ENCODE peak calls at places on chromosome 21, in four cellular contexts. N is WTC11, H is K562, G is GM12878. K is an unnamed sample.

GRCh38 chr21:44273046-44273445 is 11.3 kb upstream of the DNMT3L start:
- DNase-seq in N (no peak), H (no peak), G (no peak), K (no peak)

GRCh38 chr21:29084372-29084771 is 10.9 kb upstream of the CCT8 start:
- DNase-seq in N (no peak), H (no peak), G (no peak), K (no peak)

GRCh38 chr21:40562603-40563002 is 284.4 kb downstream of the DSCAM start:
- DNase-seq in N (no peak), H (no peak), G (no peak), K (no peak)

GRCh38 chr21:41112740-41113692 is 54.9 kb upstream of the BACE2 start:
- DNase-seq in N (no peak), H (no peak), G (no peak), K (no peak)

GRCh38 chr21:29867796-29868195 is 72.0 kb downstream of the GRIK1 start:
- DNase-seq in N (no peak), H (no peak), G (no peak), K (no peak)

GRCh38 chr21:46048926-46049889 is 48.7 kb upstream of the COL6A2 start:
- DNase-seq in N (no peak), H (no peak), G (no peak), K (no peak)

GRCh38 chr21:45316871-45317400 is 29.2 kb upstream of the POFUT2 start:
- DNase-seq in N (no peak), H (no peak), G (no peak), K (no peak)

GRCh38 chr21:17462276-17462981 is 50.4 kb upstream of the CXADR start:
- DNase-seq in N (no peak), H (no peak), G (no peak), K (peak; percentile 98)

DNA sequence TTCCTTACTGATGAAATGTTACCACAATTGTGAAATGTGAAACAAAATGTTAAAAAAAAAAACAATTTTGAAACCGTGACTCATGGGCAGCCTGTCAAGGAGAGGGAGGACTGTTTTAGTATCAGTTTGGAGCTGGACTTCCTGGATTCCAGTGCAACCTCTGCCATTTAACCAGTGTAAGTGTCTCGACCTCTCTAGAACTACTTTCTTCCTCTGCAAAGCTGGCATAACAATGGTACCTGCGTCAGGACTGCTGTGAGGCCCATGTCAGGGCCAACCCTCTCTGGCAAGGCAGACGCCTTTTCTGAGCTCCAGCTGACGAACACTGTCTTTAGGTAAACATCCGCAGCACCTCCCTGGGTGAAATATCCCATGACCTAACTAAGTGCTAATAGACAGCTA is 20.9 kb downstream of the URB1 start:
- DNase-seq in N (no peak), H (no peak), G (no peak), K (no peak)
- TF ChIP-seq NR2C2 in N (no peak), H (no peak), G (no peak), K (no peak)

DNA sequence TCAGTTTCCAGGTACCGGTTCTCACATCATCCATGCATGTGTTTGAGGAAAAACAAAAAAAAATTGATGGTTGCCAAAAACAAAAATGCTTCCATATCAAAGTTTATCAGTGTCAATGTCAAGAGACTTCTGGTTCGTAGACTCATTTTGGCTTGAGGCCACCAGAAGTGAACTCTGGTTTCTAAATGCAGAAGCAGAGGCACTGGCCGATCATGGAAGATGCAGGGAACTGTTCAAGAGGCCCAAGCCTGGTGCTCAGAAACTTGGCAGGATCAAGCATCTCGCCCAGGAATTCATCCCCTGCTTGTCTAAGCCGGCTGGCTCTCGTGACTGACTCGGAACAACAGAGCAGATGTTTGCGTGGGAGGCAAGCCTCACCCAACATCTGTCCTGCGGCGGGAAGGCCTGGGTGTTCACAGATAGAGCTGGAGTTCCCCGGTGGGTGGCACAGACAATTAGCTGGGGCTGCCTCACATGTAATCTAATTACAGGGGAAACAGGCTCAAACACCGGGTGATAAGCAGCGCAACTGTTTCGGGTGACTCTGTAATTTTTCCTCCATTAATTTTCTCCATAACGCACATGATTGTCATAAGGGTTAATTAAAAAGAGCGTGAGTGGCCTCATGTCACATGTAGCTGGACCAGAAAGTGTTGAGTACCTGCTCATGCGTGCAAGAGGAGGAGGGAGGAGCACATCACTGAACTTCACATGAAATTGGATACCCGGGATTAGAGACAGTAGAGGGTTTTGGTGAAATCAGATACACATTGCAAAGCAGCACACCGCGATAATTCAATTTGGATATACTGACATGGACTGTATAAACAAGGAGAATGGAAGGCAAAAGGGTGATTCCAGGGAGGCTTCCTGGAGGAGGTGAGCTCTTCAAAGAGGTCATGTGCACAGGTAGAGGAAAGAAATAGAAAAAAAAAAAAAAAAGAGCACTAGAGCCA is 180.0 kb downstream of the ETS2 start:
- DNase-seq in N (no peak), H (peak; percentile 95), G (peak; percentile 12), K (no peak)
- TF ChIP-seq NR2C2 in N (no peak), H (no peak), G (no peak), K (no peak)

GRCh38 chr21:15222711-15223110 is 157.9 kb upstream of the NRIP1 start:
- DNase-seq in N (no peak), H (no peak), G (no peak), K (no peak)
- TF ChIP-seq NR2C2 in N (no peak), H (no peak), G (no peak), K (no peak)

GRCh38 chr21:43034098-43034497 is 41.5 kb downstream of the CBS start:
- DNase-seq in N (no peak), H (no peak), G (no peak), K (no peak)
- TF ChIP-seq NR2C2 in N (no peak), H (no peak), G (no peak), K (no peak)

GRCh38 chr21:25888711-25889110 is 153.9 kb downstream of the GABPA start:
- DNase-seq in N (no peak), H (no peak), G (no peak), K (no peak)
- TF ChIP-seq NR2C2 in N (no peak), H (no peak), G (no peak), K (no peak)

DNA sequence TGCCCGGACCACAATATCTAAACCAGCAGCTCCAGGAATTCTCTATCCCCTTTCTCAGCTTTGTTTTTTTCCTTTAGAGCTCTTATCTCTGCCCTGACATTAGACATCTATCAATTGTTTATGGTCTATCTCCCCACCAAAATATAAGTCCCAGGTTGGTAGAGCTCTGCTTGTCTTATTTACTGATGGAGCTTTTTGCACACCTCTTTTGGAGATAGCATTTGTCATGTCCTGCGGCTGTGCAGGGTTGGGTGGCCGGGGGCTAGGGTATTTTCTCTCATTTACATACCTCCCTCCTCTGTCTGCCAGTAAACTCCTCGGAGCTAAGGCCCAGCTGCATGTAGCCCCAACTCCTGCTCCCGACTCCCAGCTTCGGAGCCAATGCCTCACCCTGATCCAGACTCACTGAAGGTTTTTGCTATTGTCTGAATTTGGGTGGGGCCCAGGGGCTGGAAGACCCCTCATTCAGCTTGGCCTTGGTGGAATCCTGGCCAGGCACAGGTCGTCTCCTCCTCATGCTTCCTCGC is 11.1 kb upstream of the PDE9A start:
- DNase-seq in N (no peak), H (no peak), G (no peak), K (no peak)
- TF ChIP-seq NR2C2 in N (no peak), H (no peak), G (no peak), K (no peak)

GRCh38 chr21:33393348-33393747 is 9.9 kb upstream of the IFNGR2 start:
- DNase-seq in N (no peak), H (no peak), G (no peak), K (no peak)
- TF ChIP-seq NR2C2 in N (no peak), H (no peak), G (no peak), K (no peak)

DNA sequence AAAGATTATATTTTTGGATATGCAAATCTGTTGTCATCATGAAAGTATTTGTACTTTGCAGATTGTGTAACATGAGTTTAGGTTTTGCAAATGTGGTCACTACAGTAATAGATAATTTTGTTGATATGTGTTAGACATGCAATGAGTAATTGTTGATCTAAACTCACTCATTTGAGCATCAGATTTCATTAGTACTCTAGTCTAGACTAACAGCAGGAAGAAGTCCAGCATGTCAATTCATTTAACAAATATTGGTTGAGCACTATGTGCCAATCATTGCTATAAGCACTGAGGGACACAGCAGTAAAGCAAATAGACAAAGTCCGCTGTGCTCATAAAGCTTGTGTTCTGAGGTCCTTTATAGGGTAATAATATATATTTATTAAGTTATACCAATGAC is 350.0 kb downstream of the USP25 start:
- DNase-seq in N (no peak), H (no peak), G (no peak), K (peak; percentile 72)
- TF ChIP-seq NR2C2 in N (no peak), H (no peak), G (no peak), K (no peak)

GRCh38 chr21:34594566-34595234 is 20.2 kb downstream of the RCAN1 start:
- DNase-seq in N (no peak), H (no peak), G (no peak), K (no peak)

GRCh38 chr21:34592573-34592972 is 22.3 kb downstream of the RCAN1 start:
- DNase-seq in N (no peak), H (no peak), G (no peak), K (no peak)

GRCh38 chr21:34593954-34594531 is 20.9 kb downstream of the RCAN1 start:
- DNase-seq in N (no peak), H (no peak), G (no peak), K (no peak)

GRCh38 chr21:34592120-34592561 is 22.8 kb downstream of the RCAN1 start:
- DNase-seq in N (no peak), H (peak; percentile 30), G (no peak), K (no peak)

DNA sequence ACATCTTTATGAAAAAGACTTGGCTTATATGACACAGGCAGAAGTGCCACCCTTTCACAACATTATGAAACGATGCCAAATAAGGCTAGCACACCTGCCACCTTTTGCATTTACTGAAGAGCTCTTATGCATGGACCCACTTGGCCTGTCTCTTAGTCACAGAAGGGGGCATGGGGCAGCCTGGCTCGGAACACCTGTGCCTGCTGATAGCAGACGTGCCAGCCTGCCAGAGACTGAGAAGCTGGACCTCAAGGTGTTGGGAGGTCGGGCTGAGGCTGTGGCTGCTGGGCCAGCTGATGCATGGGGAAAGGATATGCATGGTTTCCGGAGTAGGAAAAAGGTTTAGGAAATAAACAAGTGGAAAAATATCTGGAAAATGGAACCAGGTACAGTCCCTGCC is 21.5 kb downstream of the RCAN1 start:
- DNase-seq in N (no peak), H (no peak), G (no peak), K (no peak)
- TF ChIP-seq NR2C2 in N (no peak), H (no peak), G (no peak), K (no peak)